ENCODE peak calls at places on chromosome 15, in eight cellular contexts. X, Q, H, O, S, R, A and N are unnamed samples.

GRCh38 chr15:81948751-81949150 is 97.1 kb downstream of the MEX3B start:
- DNase-seq in X (no peak), Q (no peak), H (no peak), O (no peak), S (no peak), R (no peak), A (no peak), N (no peak)

GRCh38 chr15:89018235-89018634 is 70.0 kb upstream of the ABHD2 start:
- DNase-seq in X (no peak), Q (no peak), H (no peak), O (peak; percentile 84), S (peak; percentile 87), R (no peak), A (peak; percentile 58), N (no peak)

GRCh38 chr15:101037090-101037830 is 118.1 kb downstream of the LRRK1 start:
- DNase-seq in X (no peak), Q (no peak), H (no peak), O (no peak), S (no peak), R (peak; percentile 19), A (no peak), N (no peak)

GRCh38 chr15:90883971-90884718 is at the start of gene FES:
- DNase-seq in X (peak; percentile 41), Q (no peak), H (no peak), O (no peak), S (peak; percentile 83), R (peak; percentile 88), A (peak; percentile 60), N (peak; percentile 68)

GRCh38 chr15:72281713-72282112 is 9.4 kb upstream of the PARP6 start:
- DNase-seq in X (no peak), Q (no peak), H (no peak), O (no peak), S (no peak), R (no peak), A (no peak), N (no peak)

GRCh38 chr15:29259233-29259632 is 10.4 kb downstream of the NSMCE3 start:
- DNase-seq in X (no peak), Q (no peak), H (no peak), O (no peak), S (no peak), R (no peak), A (no peak), N (no peak)

GRCh38 chr15:91853501-91853967 is at the start of gene SLCO3A1:
- DNase-seq in X (no peak), Q (peak; percentile 81), H (peak; percentile 70), O (peak; percentile 30), S (peak; percentile 87), R (peak; percentile 84), A (peak; percentile 47), N (no peak)

GRCh38 chr15:58471341-58471740 is 39.5 kb downstream of the LIPC start:
- DNase-seq in X (no peak), Q (no peak), H (no peak), O (no peak), S (no peak), R (no peak), A (no peak), N (no peak)

GRCh38 chr15:49235446-49236207 is 65.6 kb downstream of the GALK2 start:
- DNase-seq in X (peak; percentile 37), Q (peak; percentile 36), H (peak; percentile 68), O (peak; percentile 95), S (peak; percentile 46), R (peak; percentile 45), A (peak; percentile 94), N (no peak)

GRCh38 chr15:43186003-43186353 is 775 bp downstream of the CCNDBP1 start:
- DNase-seq in X (peak; percentile 50), Q (peak; percentile 2), H (no peak), O (no peak), S (no peak), R (no peak), A (no peak), N (no peak)

GRCh38 chr15:27418729-27419128 is 447.7 kb downstream of the GABRG3 start:
- DNase-seq in X (no peak), Q (no peak), H (no peak), O (no peak), S (no peak), R (no peak), A (no peak), N (no peak)

GRCh38 chr15:35351059-35351458 is 194.9 kb downstream of the DPH6 start:
- DNase-seq in X (no peak), Q (no peak), H (no peak), O (no peak), S (no peak), R (no peak), A (no peak), N (no peak)

GRCh38 chr15:80584973-80585372 is 110.1 kb upstream of the ABHD17C start:
- DNase-seq in X (no peak), Q (no peak), H (no peak), O (no peak), S (no peak), R (no peak), A (no peak), N (no peak)

GRCh38 chr15:80586141-80586540 is 109.0 kb upstream of the ABHD17C start:
- DNase-seq in X (no peak), Q (no peak), H (peak; percentile 65), O (no peak), S (no peak), R (no peak), A (no peak), N (no peak)

GRCh38 chr15:80584561-80584964 is 110.5 kb upstream of the ABHD17C start:
- DNase-seq in X (no peak), Q (peak; percentile 59), H (no peak), O (no peak), S (no peak), R (peak; percentile 12), A (no peak), N (no peak)

GRCh38 chr15:80587007-80587406 is 108.1 kb upstream of the ABHD17C start:
- DNase-seq in X (no peak), Q (no peak), H (no peak), O (no peak), S (no peak), R (no peak), A (no peak), N (no peak)

GRCh38 chr15:80585544-80586018 is 109.5 kb upstream of the ABHD17C start:
- DNase-seq in X (no peak), Q (peak; percentile 77), H (peak; percentile 74), O (no peak), S (no peak), R (peak; percentile 11), A (no peak), N (no peak)
- TF ChIP-seq CTCF in X (no peak), Q (peak; percentile 50), H (peak; percentile 70), O (no peak), S (no peak), R (no peak), A (no peak), N (no peak)

GRCh38 chr15:74422723-74423442 is 10.9 kb downstream of the SEMA7A start:
- DNase-seq in X (no peak), Q (peak; percentile 42), H (peak; percentile 84), O (peak; percentile 77), S (no peak), R (peak; percentile 30), A (peak; percentile 61), N (no peak)
- TF ChIP-seq CTCF in X (no peak), Q (no peak), H (no peak), O (no peak), S (no peak), R (no peak), A (no peak), N (no peak)

GRCh38 chr15:40873625-40874561 is at the start of gene RHOV:
- DNase-seq in X (peak; percentile 84), Q (peak; percentile 87), H (peak; percentile 92), O (no peak), S (peak; percentile 66), R (peak; percentile 88), A (peak; percentile 31), N (peak; percentile 79)
- TF ChIP-seq CTCF in X (peak; percentile 68), Q (no peak), H (peak; percentile 38), O (no peak), S (peak; percentile 22), R (peak; percentile 13), A (no peak), N (peak; percentile 57)

DNA sequence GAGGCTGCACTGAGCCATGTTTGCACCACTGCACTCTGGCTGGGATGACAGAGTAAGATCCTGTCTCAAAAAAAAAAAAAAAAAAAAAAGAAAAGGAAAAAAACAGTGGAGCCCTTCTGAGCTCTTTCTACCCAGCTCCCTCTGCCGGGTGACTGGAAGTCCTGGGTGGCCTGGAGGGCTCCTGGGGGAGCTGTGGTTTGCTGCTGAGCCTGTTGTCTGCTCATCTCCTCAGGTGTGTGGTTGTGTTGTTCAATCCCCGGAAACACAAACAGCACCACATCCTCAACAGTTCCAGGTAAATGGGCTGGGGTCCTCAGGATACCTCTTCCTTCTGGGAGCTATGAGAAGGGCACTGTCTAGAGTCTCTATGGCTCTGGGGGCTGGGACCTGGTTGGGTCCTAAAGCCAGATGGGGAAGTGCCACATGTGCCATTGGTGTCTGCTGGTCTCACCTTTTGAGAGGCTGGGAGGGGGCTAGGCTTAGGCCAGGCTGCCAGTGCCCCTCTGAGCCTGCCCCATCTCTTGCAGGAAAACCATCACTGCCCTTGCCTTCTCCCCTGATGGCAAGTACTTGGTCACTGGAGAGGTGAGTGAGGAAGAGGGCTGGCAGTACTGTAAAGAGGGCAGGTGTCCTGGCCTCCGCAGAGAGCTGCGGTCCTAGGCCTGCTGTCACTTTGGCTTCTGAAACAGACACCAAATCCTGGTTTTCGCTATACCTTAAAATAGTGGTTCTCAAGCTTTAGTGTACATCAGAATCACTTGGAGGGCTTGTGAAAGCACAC is 17.1 kb upstream of the JMJD7 start:
- DNase-seq in X (no peak), Q (no peak), H (no peak), O (no peak), S (no peak), R (no peak), A (no peak), N (no peak)
- TF ChIP-seq CTCF in X (no peak), Q (no peak), H (peak; percentile 5), O (no peak), S (no peak), R (no peak), A (no peak), N (no peak)

DNA sequence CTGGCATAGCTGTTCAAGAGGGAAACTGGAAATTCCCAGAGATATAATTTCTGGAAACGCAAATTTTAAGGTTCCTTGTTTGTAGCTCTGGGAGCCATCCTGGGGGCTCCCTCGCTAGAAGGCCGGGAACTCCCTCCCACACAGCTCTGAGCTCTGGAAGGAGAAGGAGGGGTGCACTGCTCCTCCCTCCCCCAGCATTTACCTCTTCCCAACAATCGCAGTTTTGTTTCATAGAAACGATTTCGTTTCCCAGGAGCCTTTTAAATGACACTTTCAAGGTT is 14.0 kb upstream of the CCDC33 start:
- DNase-seq in X (no peak), Q (no peak), H (no peak), O (no peak), S (no peak), R (no peak), A (no peak), N (no peak)
- TF ChIP-seq CTCF in X (no peak), Q (no peak), H (no peak), O (no peak), S (no peak), R (no peak), A (no peak), N (no peak)

GRCh38 chr15:76337739-76338554 is 1.4 kb downstream of the ISL2 start:
- DNase-seq in X (no peak), Q (no peak), H (no peak), O (no peak), S (no peak), R (no peak), A (no peak), N (no peak)
- TF ChIP-seq CTCF in X (no peak), Q (no peak), H (no peak), O (no peak), S (no peak), R (no peak), A (no peak), N (no peak)